ENCODE peak calls at places on chromosomes 13 and 19, in nine cellular contexts. Z, V, J, C, L, K, A, S and N are unnamed samples.

GRCh38 chr13:21481359-21481758 is 22.3 kb upstream of the ZDHHC20 start:
- DNase-seq in Z (no peak), V (no peak), J (no peak), C (no peak), L (no peak), K (no peak), A (no peak), S (no peak), N (no peak)

GRCh38 chr19:6712692-6713670 is 7.5 kb downstream of the C3 start:
- DNase-seq in Z (no peak), V (no peak), J (no peak), C (no peak), L (peak), K (no peak), A (no peak), S (no peak), N (no peak)

GRCh38 chr19:4939466-4939865 is 29.4 kb upstream of the KDM4B start:
- DNase-seq in Z (no peak), V (no peak), J (no peak), C (no peak), L (no peak), K (no peak), A (no peak), S (no peak), N (no peak)

GRCh38 chr19:42052241-42052863 is 17.7 kb downstream of the GRIK5 start:
- DNase-seq in Z (no peak), V (no peak), J (no peak), C (no peak), L (no peak), K (no peak), A (no peak), S (no peak), N (no peak)

GRCh38 chr19:35521124-35521743 is 6.9 kb downstream of the SBSN start:
- DNase-seq in Z (no peak), V (no peak), J (no peak), C (no peak), L (no peak), K (no peak), A (no peak), S (no peak), N (no peak)

GRCh38 chr19:46475976-46476375 is 4.6 kb upstream of the PNMA8A start:
- DNase-seq in Z (no peak), V (no peak), J (peak), C (no peak), L (no peak), K (no peak), A (no peak), S (no peak), N (no peak)

GRCh38 chr13:49643003-49643651 is 14.8 kb downstream of the ARL11 start:
- DNase-seq in Z (no peak), V (no peak), J (no peak), C (no peak), L (no peak), K (no peak), A (no peak), S (no peak), N (no peak)

GRCh38 chr13:64551755-64552154 is 2678.4 kb downstream of the PCDH9 start:
- DNase-seq in Z (no peak), V (no peak), J (peak), C (no peak), L (no peak), K (no peak), A (no peak), S (no peak), N (no peak)

GRCh38 chr13:48892311-48892710 is 83.4 kb upstream of the FNDC3A start:
- DNase-seq in Z (no peak), V (no peak), J (peak), C (no peak), L (no peak), K (no peak), A (no peak), S (no peak), N (no peak)

GRCh38 chr19:35119578-35119977 is 4.0 kb downstream of the FXYD3 start:
- DNase-seq in Z (no peak), V (no peak), J (no peak), C (no peak), L (no peak), K (no peak), A (no peak), S (no peak), N (no peak)

GRCh38 chr13:113863511-113864302 is at the start of gene GAS6:
- DNase-seq in Z (peak), V (peak), J (peak), C (peak), L (no peak), K (peak), A (no peak), S (peak), N (no peak)

GRCh38 chr13:110913322-110913721 is 1.5 kb downstream of the ANKRD10 start:
- DNase-seq in Z (peak), V (peak), J (peak), C (peak), L (no peak), K (no peak), A (no peak), S (no peak), N (no peak)

GRCh38 chr13:97512732-97513131 is 78.8 kb downstream of the RAP2A start:
- DNase-seq in Z (no peak), V (no peak), J (no peak), C (no peak), L (no peak), K (no peak), A (no peak), S (no peak), N (no peak)

GRCh38 chr19:30562981-30563380 is 190.8 kb downstream of the ZNF536 start:
- DNase-seq in Z (no peak), V (no peak), J (no peak), C (no peak), L (no peak), K (no peak), A (no peak), S (no peak), N (no peak)

GRCh38 chr19:36115453-36116343 is at the start of gene TBCB:
- DNase-seq in Z (no peak), V (peak), J (no peak), C (no peak), L (peak), K (peak), A (peak), S (peak), N (no peak)

GRCh38 chr19:5805465-5806132 is 732 bp downstream of the NRTN start:
- DNase-seq in Z (peak), V (peak), J (peak), C (peak), L (peak), K (peak), A (peak), S (peak), N (no peak)

GRCh38 chr13:23268441-23268840 is 87.7 kb downstream of the SGCG start:
- DNase-seq in Z (no peak), V (no peak), J (no peak), C (no peak), L (no peak), K (no peak), A (no peak), S (no peak), N (no peak)

GRCh38 chr13:20127263-20127562 is 33.6 kb downstream of the GJA3 start:
- DNase-seq in Z (no peak), V (no peak), J (no peak), C (no peak), L (no peak), K (no peak), A (no peak), S (no peak), N (no peak)

GRCh38 chr19:52778811-52779210 is 7.8 kb downstream of the ZNF600 start:
- DNase-seq in Z (no peak), V (peak), J (no peak), C (no peak), L (no peak), K (no peak), A (no peak), S (no peak), N (no peak)

GRCh38 chr13:94305033-94305432 is 174.4 kb downstream of the DCT start:
- DNase-seq in Z (no peak), V (no peak), J (no peak), C (no peak), L (no peak), K (no peak), A (no peak), S (no peak), N (no peak)

GRCh38 chr13:105991131-105991530 is 544.3 kb downstream of the EFNB2 start:
- DNase-seq in Z (no peak), V (no peak), J (no peak), C (no peak), L (no peak), K (no peak), A (no peak), S (no peak), N (no peak)